ENCODE peak calls at places on chromosomes 13 and 19, in seven cellular contexts. O is T-cell; M is OCI-LY7; G is CD8-positive, alpha-beta memory T cell; N is HEK293T; R is dorsolateral prefrontal cortex; C is GM18507. K is an unnamed sample.

GRCh38 chr13:51679616-51680015 is 95.4 kb downstream of the WDFY2 start:
- DNase-seq in O (no peak), M (no peak), G (no peak), N (no peak), R (no peak), C (no peak), K (no peak)

GRCh38 chr19:38793186-38793585 is 4.2 kb downstream of the LGALS7B start:
- DNase-seq in O (no peak), M (no peak), G (no peak), N (no peak), R (no peak), C (no peak), K (no peak)

GRCh38 chr19:6381030-6381750 is 5.5 kb upstream of the PSPN start:
- DNase-seq in O (no peak), M (no peak), G (no peak), N (no peak), R (no peak), C (no peak), K (no peak)

GRCh38 chr13:104320446-104320845 is 1254.2 kb upstream of the SLC10A2 start:
- DNase-seq in O (no peak), M (no peak), G (no peak), N (no peak), R (no peak), C (no peak), K (no peak)

GRCh38 chr13:27728271-27728670 is 64.0 kb upstream of the GSX1 start:
- DNase-seq in O (no peak), M (no peak), G (no peak), N (no peak), R (no peak), C (no peak), K (no peak)

GRCh38 chr13:69050696-69051095 is 1056.9 kb upstream of the ATXN8OS start:
- DNase-seq in O (no peak), M (no peak), G (no peak), N (no peak), R (no peak), C (no peak), K (no peak)

GRCh38 chr19:47619763-47620162 is 10.8 kb downstream of the BICRA start:
- DNase-seq in O (no peak), M (no peak), G (no peak), N (no peak), R (no peak), C (no peak), K (no peak)

GRCh38 chr13:45949161-45949560 is 97.6 kb upstream of the SIAH3 start:
- DNase-seq in O (no peak), M (no peak), G (no peak), N (no peak), R (no peak), C (no peak), K (no peak)

GRCh38 chr19:54518844-54519243 is 16.2 kb downstream of the LAIR2 start:
- DNase-seq in O (no peak), M (no peak), G (no peak), N (no peak), R (no peak), C (no peak), K (peak; percentile 39)

GRCh38 chr13:108006619-108007018 is 208.7 kb downstream of the LIG4 start:
- DNase-seq in O (no peak), M (no peak), G (no peak), N (no peak), R (no peak), C (no peak), K (no peak)

GRCh38 chr19:6006896-6007295 is 29.0 kb upstream of the RANBP3 start:
- DNase-seq in O (no peak), M (no peak), G (no peak), N (no peak), R (no peak), C (no peak), K (no peak)

GRCh38 chr19:30178721-30179402 is 193.3 kb upstream of the ZNF536 start:
- DNase-seq in O (no peak), M (no peak), G (no peak), N (no peak), R (no peak), C (no peak), K (no peak)

GRCh38 chr13:112117955-112118302 is 51.0 kb downstream of the SOX1 start:
- DNase-seq in O (no peak), M (no peak), G (no peak), N (no peak), R (no peak), C (no peak), K (no peak)

GRCh38 chr19:43620061-43621001 is 902 bp upstream of the ZNF428 start:
- DNase-seq in O (peak; percentile 79), M (no peak), G (peak; percentile 90), N (no peak), R (no peak), C (no peak), K (no peak)

GRCh38 chr19:29672933-29673336 is 7.7 kb downstream of the PLEKHF1 start:
- DNase-seq in O (peak; percentile 90), M (peak; percentile 24), G (peak; percentile 94), N (no peak), R (peak; percentile 22), C (peak; percentile 44), K (peak; percentile 68)

GRCh38 chr19:2221918-2222317 is 14.2 kb downstream of the PLEKHJ1 start:
- DNase-seq in O (no peak), M (no peak), G (no peak), N (no peak), R (no peak), C (no peak), K (no peak)

GRCh38 chr13:77696863-77697207 is 652 bp upstream of the SLAIN1 start:
- DNase-seq in O (no peak), M (no peak), G (no peak), N (no peak), R (no peak), C (no peak), K (no peak)

GRCh38 chr19:3660493-3661219 is 34.1 kb upstream of the CACTIN start:
- DNase-seq in O (no peak), M (no peak), G (no peak), N (no peak), R (peak; percentile 63), C (no peak), K (no peak)

GRCh38 chr19:35124098-35125060 is 8.8 kb downstream of the FXYD3 start:
- DNase-seq in O (peak; percentile 75), M (peak; percentile 89), G (peak; percentile 88), N (peak; percentile 96), R (peak; percentile 94), C (peak; percentile 91), K (peak; percentile 98)

GRCh38 chr13:66915596-66916185 is 314.4 kb downstream of the PCDH9 start:
- DNase-seq in O (no peak), M (peak; percentile 27), G (no peak), N (no peak), R (no peak), C (no peak), K (no peak)

GRCh38 chr19:1630811-1631210 is 21.6 kb downstream of the TCF3 start:
- DNase-seq in O (no peak), M (no peak), G (no peak), N (no peak), R (no peak), C (no peak), K (no peak)

GRCh38 chr13:84994582-84994981 is 804.6 kb downstream of the SLITRK6 start:
- DNase-seq in O (no peak), M (no peak), G (no peak), N (no peak), R (no peak), C (no peak), K (no peak)

GRCh38 chr13:94553766-94554165 is 42.2 kb downstream of the TGDS start:
- DNase-seq in O (no peak), M (no peak), G (no peak), N (no peak), R (no peak), C (no peak), K (no peak)

GRCh38 chr19:4350726-4351125 is 7.4 kb downstream of the MPND start:
- DNase-seq in O (no peak), M (no peak), G (no peak), N (no peak), R (no peak), C (no peak), K (no peak)

GRCh38 chr13:24271611-24272451 is 37.5 kb upstream of the C1QTNF9 start:
- DNase-seq in O (peak; percentile 69), M (no peak), G (peak; percentile 84), N (peak; percentile 32), R (peak; percentile 79), C (peak; percentile 35), K (peak; percentile 41)

GRCh38 chr13:98892077-98892476 is 85.8 kb downstream of the DOCK9 start:
- DNase-seq in O (no peak), M (no peak), G (no peak), N (no peak), R (no peak), C (no peak), K (no peak)

GRCh38 chr19:10713317-10713716 is 4.6 kb upstream of the DNM2 start:
- DNase-seq in O (peak; percentile 28), M (no peak), G (no peak), N (no peak), R (no peak), C (no peak), K (no peak)

GRCh38 chr13:42720116-42720857 is 61.1 kb upstream of the FAM216B start:
- DNase-seq in O (no peak), M (no peak), G (no peak), N (peak; percentile 39), R (no peak), C (no peak), K (no peak)

GRCh38 chr13:109998808-109999528 is 212.6 kb upstream of the IRS2 start:
- DNase-seq in O (no peak), M (no peak), G (no peak), N (no peak), R (no peak), C (no peak), K (no peak)

GRCh38 chr13:106029901-106030300 is 505.6 kb downstream of the EFNB2 start:
- DNase-seq in O (no peak), M (no peak), G (no peak), N (no peak), R (no peak), C (no peak), K (no peak)

GRCh38 chr13:106197506-106197905 is 338.0 kb downstream of the EFNB2 start:
- DNase-seq in O (no peak), M (no peak), G (no peak), N (no peak), R (no peak), C (no peak), K (no peak)

GRCh38 chr13:107866007-107866665 is 349.2 kb downstream of the LIG4 start:
- DNase-seq in O (no peak), M (no peak), G (no peak), N (no peak), R (peak; percentile 43), C (no peak), K (no peak)

GRCh38 chr13:29059837-29060236 is 239.7 kb downstream of the MTUS2 start:
- DNase-seq in O (no peak), M (no peak), G (no peak), N (no peak), R (no peak), C (no peak), K (no peak)

GRCh38 chr19:56266060-56266459 is 6.5 kb upstream of the EDDM13 start:
- DNase-seq in O (no peak), M (no peak), G (no peak), N (no peak), R (no peak), C (no peak), K (no peak)

GRCh38 chr13:108121406-108121805 is 93.9 kb downstream of the LIG4 start:
- DNase-seq in O (no peak), M (no peak), G (no peak), N (no peak), R (no peak), C (no peak), K (no peak)

GRCh38 chr19:49866933-49867782 is at the start of gene PNKP:
- DNase-seq in O (peak; percentile 85), M (peak; percentile 90), G (peak; percentile 91), N (peak; percentile 78), R (peak; percentile 93), C (peak; percentile 82), K (peak; percentile 96)

GRCh38 chr19:10975374-10976036 is 14.7 kb downstream of the SMARCA4 start:
- DNase-seq in O (no peak), M (no peak), G (no peak), N (no peak), R (no peak), C (no peak), K (no peak)

GRCh38 chr13:114021464-114022308 is 47.8 kb upstream of the C13orf46 start:
- DNase-seq in O (no peak), M (no peak), G (no peak), N (no peak), R (no peak), C (no peak), K (no peak)

K was measured in GM12892.